ENCODE peak calls at places on chromosomes 1 and 21, in five cellular contexts. One of them, this sample, is unnamed.

GRCh38 chr1:236536540-236536939 is 12.8 kb downstream of the LGALS8 start:
- DNase-seq in A549: no peak
- DNase-seq in stomach: no peak
- DNase-seq in type B pancreatic cell: no peak
- DNase-seq in tibial nerve: no peak
- DNase-seq in this sample: no peak

GRCh38 chr1:101365186-101365585 is 128.4 kb downstream of the S1PR1 start:
- DNase-seq in type B pancreatic cell: no peak
- DNase-seq in tibial nerve: no peak
- DNase-seq in A549: no peak
- DNase-seq in stomach: no peak
- DNase-seq in this sample: no peak

GRCh38 chr1:156689035-156689959 is 12.1 kb upstream of the NES start:
- DNase-seq in tibial nerve: peak
- DNase-seq in type B pancreatic cell: peak
- DNase-seq in stomach: peak
- DNase-seq in A549: peak
- DNase-seq in this sample: peak

GRCh38 chr1:81799939-81800740 is 594 bp upstream of the ADGRL2 start:
- DNase-seq in type B pancreatic cell: peak
- DNase-seq in stomach: peak
- DNase-seq in tibial nerve: peak
- DNase-seq in A549: no peak
- DNase-seq in this sample: peak

GRCh38 chr1:54577612-54578011 is 29.6 kb downstream of the ACOT11 start:
- DNase-seq in stomach: peak
- DNase-seq in A549: no peak
- DNase-seq in type B pancreatic cell: no peak
- DNase-seq in tibial nerve: peak
- DNase-seq in this sample: peak

GRCh38 chr1:55539652-55540512 is 324.7 kb upstream of the USP24 start:
- DNase-seq in stomach: no peak
- DNase-seq in A549: no peak
- DNase-seq in type B pancreatic cell: no peak
- DNase-seq in tibial nerve: no peak
- DNase-seq in this sample: no peak

GRCh38 chr1:233722212-233722979 is 108.5 kb downstream of the KCNK1 start:
- DNase-seq in stomach: no peak
- DNase-seq in A549: no peak
- DNase-seq in type B pancreatic cell: no peak
- DNase-seq in tibial nerve: no peak
- DNase-seq in this sample: no peak

GRCh38 chr1:2595261-2595811 is 8.8 kb downstream of the PRXL2B start:
- DNase-seq in A549: no peak
- DNase-seq in type B pancreatic cell: no peak
- DNase-seq in tibial nerve: no peak
- DNase-seq in stomach: no peak
- DNase-seq in this sample: no peak

GRCh38 chr1:162145280-162145965 is 75.9 kb downstream of the NOS1AP start:
- DNase-seq in A549: no peak
- DNase-seq in tibial nerve: no peak
- DNase-seq in stomach: no peak
- DNase-seq in type B pancreatic cell: no peak
- DNase-seq in this sample: no peak

GRCh38 chr1:17438977-17439249 is 564 bp downstream of the RCC2 start:
- DNase-seq in tibial nerve: no peak
- DNase-seq in stomach: no peak
- DNase-seq in type B pancreatic cell: no peak
- DNase-seq in A549: no peak
- DNase-seq in this sample: no peak

GRCh38 chr1:52574594-52574993 is 21.7 kb upstream of the TUT4 start:
- DNase-seq in stomach: no peak
- DNase-seq in type B pancreatic cell: no peak
- DNase-seq in tibial nerve: no peak
- DNase-seq in A549: peak
- DNase-seq in this sample: peak

GRCh38 chr1:58062635-58063034 is 483.9 kb downstream of the OMA1 start:
- DNase-seq in tibial nerve: no peak
- DNase-seq in stomach: no peak
- DNase-seq in type B pancreatic cell: no peak
- DNase-seq in A549: no peak
- DNase-seq in this sample: no peak

GRCh38 chr1:176996455-176997090 is 167.9 kb downstream of the ASTN1 start:
- DNase-seq in A549: no peak
- DNase-seq in type B pancreatic cell: no peak
- DNase-seq in tibial nerve: no peak
- DNase-seq in stomach: no peak
- DNase-seq in this sample: peak

GRCh38 chr1:96730574-96731298 is 9.2 kb downstream of the PTBP2 start:
- DNase-seq in tibial nerve: no peak
- DNase-seq in type B pancreatic cell: no peak
- DNase-seq in stomach: no peak
- DNase-seq in A549: no peak
- DNase-seq in this sample: no peak

GRCh38 chr1:162390396-162391185 is 9.1 kb downstream of the C1orf226 start:
- DNase-seq in stomach: no peak
- DNase-seq in type B pancreatic cell: peak
- DNase-seq in tibial nerve: no peak
- DNase-seq in A549: no peak
- DNase-seq in this sample: no peak

GRCh38 chr1:84353665-84354064 is 44.6 kb upstream of the DNASE2B start:
- DNase-seq in tibial nerve: no peak
- DNase-seq in stomach: no peak
- DNase-seq in type B pancreatic cell: no peak
- DNase-seq in A549: no peak
- DNase-seq in this sample: peak

GRCh38 chr1:1943834-1944570 is 24.9 kb upstream of the TMEM52 start:
- DNase-seq in tibial nerve: no peak
- DNase-seq in type B pancreatic cell: peak
- DNase-seq in stomach: peak
- DNase-seq in A549: peak
- DNase-seq in this sample: peak

GRCh38 chr1:205354259-205354904 is 2.3 kb downstream of the KLHDC8A start:
- DNase-seq in type B pancreatic cell: no peak
- DNase-seq in A549: peak
- DNase-seq in stomach: peak
- DNase-seq in tibial nerve: peak
- DNase-seq in this sample: peak

GRCh38 chr1:15344380-15344779 is 65.3 kb upstream of the EFHD2 start:
- DNase-seq in type B pancreatic cell: no peak
- DNase-seq in tibial nerve: no peak
- DNase-seq in stomach: no peak
- DNase-seq in A549: no peak
- DNase-seq in this sample: no peak

GRCh38 chr1:79708646-79709237 is 702.2 kb upstream of the ADGRL4 start:
- DNase-seq in stomach: no peak
- DNase-seq in type B pancreatic cell: no peak
- DNase-seq in tibial nerve: no peak
- DNase-seq in A549: no peak
- DNase-seq in this sample: no peak

GRCh38 chr1:80776286-80776685 is 1024.4 kb upstream of the ADGRL2 start:
- DNase-seq in A549: no peak
- DNase-seq in type B pancreatic cell: no peak
- DNase-seq in tibial nerve: no peak
- DNase-seq in stomach: no peak
- DNase-seq in this sample: no peak

GRCh38 chr1:68969430-68969829 is 472.5 kb upstream of the DEPDC1 start:
- DNase-seq in stomach: no peak
- DNase-seq in type B pancreatic cell: no peak
- DNase-seq in tibial nerve: no peak
- DNase-seq in A549: no peak
- DNase-seq in this sample: no peak

GRCh38 chr1:228933753-228934152 is 198.5 kb downstream of the RHOU start:
- DNase-seq in type B pancreatic cell: no peak
- DNase-seq in tibial nerve: no peak
- DNase-seq in stomach: no peak
- DNase-seq in A549: no peak
- DNase-seq in this sample: no peak

GRCh38 chr21:36980280-36981048 is 14.0 kb upstream of the HLCS start:
- DNase-seq in tibial nerve: no peak
- DNase-seq in stomach: peak
- DNase-seq in A549: no peak
- DNase-seq in type B pancreatic cell: no peak
- DNase-seq in this sample: peak

GRCh38 chr1:230127105-230128054 is 60.3 kb downstream of the GALNT2 start:
- DNase-seq in A549: no peak
- DNase-seq in tibial nerve: no peak
- DNase-seq in stomach: no peak
- DNase-seq in type B pancreatic cell: no peak
- DNase-seq in this sample: no peak

GRCh38 chr1:94884101-94884875 is 42.6 kb downstream of the CNN3 start:
- DNase-seq in type B pancreatic cell: peak
- DNase-seq in stomach: peak
- DNase-seq in tibial nerve: no peak
- DNase-seq in A549: no peak
- DNase-seq in this sample: peak

GRCh38 chr1:52008074-52008809 is 17.7 kb upstream of the RAB3B start:
- DNase-seq in tibial nerve: no peak
- DNase-seq in stomach: no peak
- DNase-seq in A549: no peak
- DNase-seq in type B pancreatic cell: no peak
- DNase-seq in this sample: no peak

GRCh38 chr1:19644761-19645543 is 841 bp downstream of the NBL1 start:
- DNase-seq in tibial nerve: no peak
- DNase-seq in stomach: peak
- DNase-seq in A549: no peak
- DNase-seq in type B pancreatic cell: no peak
- DNase-seq in this sample: peak

GRCh38 chr1:6266641-6267040 is 5.7 kb upstream of the GPR153 start:
- DNase-seq in stomach: no peak
- DNase-seq in A549: no peak
- DNase-seq in tibial nerve: no peak
- DNase-seq in type B pancreatic cell: no peak
- DNase-seq in this sample: no peak

GRCh38 chr1:155272466-155273133 is 704 bp downstream of the CLK2 start:
- DNase-seq in stomach: no peak
- DNase-seq in tibial nerve: no peak
- DNase-seq in A549: peak
- DNase-seq in type B pancreatic cell: no peak
- DNase-seq in this sample: no peak

GRCh38 chr1:114216431-114217173 is 62.9 kb upstream of the SYT6 start:
- DNase-seq in A549: no peak
- DNase-seq in stomach: no peak
- DNase-seq in tibial nerve: no peak
- DNase-seq in type B pancreatic cell: no peak
- DNase-seq in this sample: no peak

GRCh38 chr1:114214016-114214415 is 60.3 kb upstream of the SYT6 start:
- DNase-seq in stomach: no peak
- DNase-seq in A549: no peak
- DNase-seq in tibial nerve: no peak
- DNase-seq in type B pancreatic cell: no peak
- DNase-seq in this sample: no peak

GRCh38 chr1:114219247-114219872 is 65.7 kb upstream of the SYT6 start:
- DNase-seq in A549: no peak
- DNase-seq in tibial nerve: no peak
- DNase-seq in type B pancreatic cell: no peak
- DNase-seq in stomach: no peak
- DNase-seq in this sample: peak

GRCh38 chr1:114218397-114219237 is 64.9 kb upstream of the SYT6 start:
- DNase-seq in A549: no peak
- DNase-seq in stomach: no peak
- DNase-seq in tibial nerve: no peak
- DNase-seq in type B pancreatic cell: no peak
- DNase-seq in this sample: no peak

GRCh38 chr1:114215426-114215825 is 61.8 kb upstream of the SYT6 start:
- DNase-seq in stomach: no peak
- DNase-seq in A549: no peak
- DNase-seq in tibial nerve: no peak
- DNase-seq in type B pancreatic cell: no peak
- DNase-seq in this sample: peak
- TF ChIP-seq CTCF in stomach: no peak
- TF ChIP-seq CTCF in A549: no peak
- TF ChIP-seq CTCF in tibial nerve: no peak
- TF ChIP-seq CTCF in type B pancreatic cell: no peak
- TF ChIP-seq CTCF in this sample: no peak

GRCh38 chr1:202189012-202189790 is 4.4 kb upstream of the LGR6 start:
- DNase-seq in A549: peak
- DNase-seq in stomach: peak
- DNase-seq in tibial nerve: peak
- DNase-seq in type B pancreatic cell: peak
- DNase-seq in this sample: peak

GRCh38 chr1:202192770-202193613 is 607 bp upstream of the LGR6 start:
- DNase-seq in stomach: peak
- DNase-seq in type B pancreatic cell: no peak
- DNase-seq in A549: peak
- DNase-seq in tibial nerve: no peak
- DNase-seq in this sample: peak

GRCh38 chr1:202187697-202188407 is 5.7 kb upstream of the LGR6 start:
- DNase-seq in stomach: no peak
- DNase-seq in tibial nerve: no peak
- DNase-seq in A549: no peak
- DNase-seq in type B pancreatic cell: no peak
- DNase-seq in this sample: no peak

GRCh38 chr1:202187040-202187671 is 6.4 kb upstream of the LGR6 start:
- DNase-seq in type B pancreatic cell: no peak
- DNase-seq in tibial nerve: no peak
- DNase-seq in stomach: no peak
- DNase-seq in A549: no peak
- DNase-seq in this sample: no peak

GRCh38 chr1:202189919-202190715 is 3.5 kb upstream of the LGR6 start:
- DNase-seq in tibial nerve: no peak
- DNase-seq in type B pancreatic cell: no peak
- DNase-seq in stomach: no peak
- DNase-seq in A549: no peak
- DNase-seq in this sample: no peak
- TF ChIP-seq CTCF in tibial nerve: no peak
- TF ChIP-seq CTCF in type B pancreatic cell: peak
- TF ChIP-seq CTCF in stomach: no peak
- TF ChIP-seq CTCF in A549: no peak
- TF ChIP-seq CTCF in this sample: no peak

GRCh38 chr1:109719337-109719837 is 7.3 kb downstream of the GSTM5 start:
- DNase-seq in A549: no peak
- DNase-seq in type B pancreatic cell: no peak
- DNase-seq in tibial nerve: no peak
- DNase-seq in stomach: no peak
- DNase-seq in this sample: peak

GRCh38 chr1:109716121-109716520 is 4.1 kb downstream of the GSTM5 start:
- DNase-seq in type B pancreatic cell: no peak
- DNase-seq in stomach: no peak
- DNase-seq in tibial nerve: no peak
- DNase-seq in A549: no peak
- DNase-seq in this sample: no peak

GRCh38 chr1:109717729-109718128 is 5.7 kb downstream of the GSTM5 start:
- DNase-seq in type B pancreatic cell: no peak
- DNase-seq in stomach: no peak
- DNase-seq in tibial nerve: no peak
- DNase-seq in A549: no peak
- DNase-seq in this sample: no peak

GRCh38 chr1:109716570-109717090 is 4.6 kb downstream of the GSTM5 start:
- DNase-seq in tibial nerve: no peak
- DNase-seq in stomach: no peak
- DNase-seq in A549: no peak
- DNase-seq in type B pancreatic cell: no peak
- DNase-seq in this sample: no peak

GRCh38 chr1:109718495-109718894 is 6.4 kb downstream of the GSTM5 start:
- DNase-seq in A549: peak
- DNase-seq in tibial nerve: no peak
- DNase-seq in type B pancreatic cell: no peak
- DNase-seq in stomach: no peak
- DNase-seq in this sample: no peak
- TF ChIP-seq CTCF in A549: peak
- TF ChIP-seq CTCF in tibial nerve: no peak
- TF ChIP-seq CTCF in type B pancreatic cell: no peak
- TF ChIP-seq CTCF in stomach: peak
- TF ChIP-seq CTCF in this sample: no peak

GRCh38 chr1:40899230-40899870 is 37.2 kb upstream of the CITED4 start:
- DNase-seq in tibial nerve: no peak
- DNase-seq in type B pancreatic cell: no peak
- DNase-seq in stomach: peak
- DNase-seq in A549: no peak
- DNase-seq in this sample: no peak
- TF ChIP-seq CTCF in tibial nerve: no peak
- TF ChIP-seq CTCF in type B pancreatic cell: no peak
- TF ChIP-seq CTCF in stomach: no peak
- TF ChIP-seq CTCF in A549: no peak
- TF ChIP-seq CTCF in this sample: no peak

This sample was measured in cardiac muscle cell.